ENCODE peak calls at places on chromosomes 5 and 9, in seven cellular contexts. P is HCEC 1CT; H is iPS DF 6.9; L is AG20443; V is astrocyte of the spinal cord; X is stimulated activated CD8-positive, alpha-beta memory T cell treated with anti-CD3 and anti-CD28 coated beads, Interleukin-7, amount 100 ng/mL, for 24 hours; U is stromal cell of bone marrow. Z is an unnamed sample.

GRCh38 chr5:124746916-124747769 is 704 bp upstream of the ZNF608 start:
- DNase-seq in L (peak), P (peak), V (peak), X (no peak), U (peak), H (peak), Z (no peak)

GRCh38 chr9:133112361-133113026 is 8.5 kb downstream of the RALGDS start:
- DNase-seq in U (no peak), P (no peak), H (no peak), L (no peak), X (no peak), V (no peak), Z (peak)

GRCh38 chr5:120767171-120767820 is 303.2 kb downstream of the PRR16 start:
- DNase-seq in X (no peak), P (peak), H (no peak), L (no peak), V (peak), U (peak), Z (no peak)

GRCh38 chr5:127447822-127448221 is 69.6 kb upstream of the PRRC1 start:
- DNase-seq in L (no peak), V (peak), U (peak), H (no peak), P (peak), X (no peak), Z (no peak)

GRCh38 chr9:16501098-16501663 is 369.3 kb downstream of the BNC2 start:
- DNase-seq in X (no peak), P (peak), H (no peak), L (no peak), V (peak), U (peak), Z (no peak)

GRCh38 chr5:156479864-156480263 is 152.9 kb downstream of the SGCD start:
- DNase-seq in X (no peak), V (peak), L (peak), H (no peak), U (peak), P (peak), Z (no peak)

GRCh38 chr9:128818839-128819715 is 777 bp downstream of the ENDOG start:
- DNase-seq in P (no peak), L (no peak), X (no peak), U (no peak), V (no peak), H (no peak), Z (no peak)

GRCh38 chr5:32707394-32707997 is 3.6 kb upstream of the NPR3 start:
- DNase-seq in H (no peak), P (peak), V (peak), X (no peak), L (peak), U (no peak), Z (no peak)

GRCh38 chr5:74149395-74149794 is 491.1 kb downstream of the ENC1 start:
- DNase-seq in V (peak), L (peak), X (no peak), U (peak), P (peak), H (no peak), Z (no peak)

GRCh38 chr9:17614929-17615328 is 36.1 kb downstream of the SH3GL2 start:
- DNase-seq in H (no peak), U (no peak), X (no peak), V (no peak), L (no peak), P (peak), Z (no peak)

GRCh38 chr5:658103-658502 is 35.0 kb downstream of the TPPP start:
- DNase-seq in X (no peak), P (no peak), V (peak), H (no peak), L (no peak), U (no peak), Z (no peak)

GRCh38 chr5:92518318-92518913 is 1062.6 kb downstream of the NR2F1-AS1 start:
- DNase-seq in H (no peak), U (peak), V (peak), X (no peak), P (peak), L (peak), Z (no peak)

GRCh38 chr5:42948961-42949347 is 91.2 kb downstream of the ANXA2R start:
- DNase-seq in U (no peak), L (no peak), X (no peak), P (no peak), H (no peak), V (no peak), Z (no peak)

GRCh38 chr9:23941051-23941450 is 115.0 kb upstream of the ELAVL2 start:
- DNase-seq in H (no peak), L (no peak), P (no peak), U (no peak), X (no peak), V (no peak), Z (no peak)

Z was measured in immature natural killer cell.